ENCODE peak calls at places on chromosomes 11 and 22, in six cellular contexts. One of them, this sample, is unnamed.

GRCh38 chr11:44766112-44766971 is 39.6 kb downstream of the TSPAN18 start:
- DNase-seq in naive thymus-derived CD4-positive, alpha-beta T cell: no peak
- DNase-seq in pancreas: peak; percentile 29
- DNase-seq in esophagus squamous epithelium: no peak
- DNase-seq in tibial artery: peak; percentile 85
- DNase-seq in breast epithelium: no peak
- DNase-seq in this sample: no peak

GRCh38 chr11:937853-938261 is 12.2 kb downstream of the AP2A2 start:
- DNase-seq in esophagus squamous epithelium: no peak
- DNase-seq in pancreas: no peak
- DNase-seq in naive thymus-derived CD4-positive, alpha-beta T cell: no peak
- DNase-seq in tibial artery: no peak
- DNase-seq in breast epithelium: no peak
- DNase-seq in this sample: no peak

GRCh38 chr11:61712301-61712700 is 32.1 kb downstream of the DAGLA start:
- DNase-seq in esophagus squamous epithelium: no peak
- DNase-seq in tibial artery: no peak
- DNase-seq in breast epithelium: no peak
- DNase-seq in naive thymus-derived CD4-positive, alpha-beta T cell: no peak
- DNase-seq in pancreas: no peak
- DNase-seq in this sample: no peak

GRCh38 chr11:16454284-16454683 is 97.9 kb upstream of the SOX6 start:
- DNase-seq in esophagus squamous epithelium: no peak
- DNase-seq in tibial artery: no peak
- DNase-seq in breast epithelium: no peak
- DNase-seq in pancreas: no peak
- DNase-seq in naive thymus-derived CD4-positive, alpha-beta T cell: no peak
- DNase-seq in this sample: no peak

GRCh38 chr11:36349345-36350136 is 53.5 kb downstream of the PRR5L start:
- DNase-seq in tibial artery: no peak
- DNase-seq in pancreas: no peak
- DNase-seq in naive thymus-derived CD4-positive, alpha-beta T cell: no peak
- DNase-seq in esophagus squamous epithelium: no peak
- DNase-seq in breast epithelium: no peak
- DNase-seq in this sample: no peak

GRCh38 chr11:44559207-44559943 is 6.1 kb upstream of the CD82 start:
- DNase-seq in tibial artery: no peak
- DNase-seq in breast epithelium: no peak
- DNase-seq in esophagus squamous epithelium: no peak
- DNase-seq in naive thymus-derived CD4-positive, alpha-beta T cell: no peak
- DNase-seq in pancreas: no peak
- DNase-seq in this sample: no peak

GRCh38 chr11:47950396-47950795 is 30.0 kb upstream of the PTPRJ start:
- DNase-seq in breast epithelium: no peak
- DNase-seq in esophagus squamous epithelium: no peak
- DNase-seq in naive thymus-derived CD4-positive, alpha-beta T cell: peak; percentile 80
- DNase-seq in tibial artery: no peak
- DNase-seq in pancreas: no peak
- DNase-seq in this sample: no peak

GRCh38 chr22:40238425-40239344 is 61.0 kb downstream of the TNRC6B start:
- DNase-seq in esophagus squamous epithelium: no peak
- DNase-seq in naive thymus-derived CD4-positive, alpha-beta T cell: no peak
- DNase-seq in tibial artery: peak; percentile 76
- DNase-seq in breast epithelium: no peak
- DNase-seq in pancreas: no peak
- DNase-seq in this sample: no peak

GRCh38 chr11:60791534-60791933 is 6.4 kb downstream of the MS4A10 start:
- DNase-seq in esophagus squamous epithelium: no peak
- DNase-seq in pancreas: no peak
- DNase-seq in naive thymus-derived CD4-positive, alpha-beta T cell: no peak
- DNase-seq in breast epithelium: no peak
- DNase-seq in tibial artery: no peak
- DNase-seq in this sample: no peak

GRCh38 chr11:9821008-9821752 is 157.3 kb downstream of the SWAP70 start:
- DNase-seq in naive thymus-derived CD4-positive, alpha-beta T cell: no peak
- DNase-seq in breast epithelium: no peak
- DNase-seq in esophagus squamous epithelium: no peak
- DNase-seq in pancreas: no peak
- DNase-seq in tibial artery: no peak
- DNase-seq in this sample: no peak

GRCh38 chr11:61172888-61173287 is 11.7 kb upstream of the VPS37C start:
- DNase-seq in pancreas: no peak
- DNase-seq in tibial artery: no peak
- DNase-seq in breast epithelium: no peak
- DNase-seq in esophagus squamous epithelium: no peak
- DNase-seq in naive thymus-derived CD4-positive, alpha-beta T cell: no peak
- DNase-seq in this sample: no peak

DNA sequence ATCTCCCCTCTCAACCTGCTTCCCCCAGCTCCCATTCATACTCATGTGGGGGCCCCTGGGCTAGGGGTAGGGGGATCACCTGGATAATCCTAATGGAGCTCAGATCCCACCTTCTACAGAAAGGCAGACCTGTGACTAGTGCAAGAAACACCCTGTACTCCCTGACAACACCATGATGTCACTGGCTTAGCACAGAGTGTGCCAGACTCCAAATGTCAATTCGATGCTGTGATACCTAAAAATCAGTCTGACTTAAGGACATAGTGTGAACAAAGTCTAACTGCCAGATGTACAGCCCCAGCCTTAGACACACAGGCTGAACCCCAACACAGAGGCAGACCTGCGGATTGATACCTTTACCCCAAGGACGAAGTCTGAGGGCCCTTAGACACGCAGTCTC is 8.6 kb downstream of the ABCC8 start:
- DNase-seq in naive thymus-derived CD4-positive, alpha-beta T cell: no peak
- DNase-seq in breast epithelium: no peak
- DNase-seq in esophagus squamous epithelium: no peak
- DNase-seq in pancreas: no peak
- DNase-seq in tibial artery: no peak
- DNase-seq in this sample: no peak
- H3K4me3 ChIP-seq in naive thymus-derived CD4-positive, alpha-beta T cell: no peak overlapping the region
- H3K4me3 ChIP-seq in breast epithelium: no peak overlapping the region
- H3K4me3 ChIP-seq in esophagus squamous epithelium: no peak overlapping the region
- H3K4me3 ChIP-seq in pancreas: no peak overlapping the region
- H3K4me3 ChIP-seq in tibial artery: no peak overlapping the region
- H3K4me3 ChIP-seq in this sample: no peak overlapping the region

DNA sequence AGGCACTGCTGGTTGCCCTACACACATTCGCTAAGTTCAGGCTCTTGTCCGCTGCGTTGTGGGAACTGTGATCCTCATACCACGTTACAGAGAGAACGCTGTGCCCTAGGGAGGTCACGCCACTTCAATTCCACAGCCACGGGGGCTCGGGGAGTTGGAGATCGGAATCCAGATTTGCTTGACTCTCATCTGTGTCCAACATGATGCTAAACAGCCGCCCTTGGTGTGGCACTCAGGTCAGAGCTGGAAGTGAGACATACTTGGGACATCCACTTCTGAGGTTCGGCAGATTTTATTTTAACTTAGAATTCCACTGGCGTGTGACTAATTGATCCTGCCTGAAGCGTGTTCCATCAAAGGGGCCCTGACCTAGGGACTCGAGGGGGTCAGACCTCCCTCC is 41.7 kb downstream of the RIBC2 start:
- DNase-seq in naive thymus-derived CD4-positive, alpha-beta T cell: no peak
- DNase-seq in esophagus squamous epithelium: no peak
- DNase-seq in breast epithelium: no peak
- DNase-seq in tibial artery: no peak
- DNase-seq in pancreas: no peak
- DNase-seq in this sample: no peak
- H3K4me1 ChIP-seq in naive thymus-derived CD4-positive, alpha-beta T cell: no peaks in the 10 kb centered on the region
- H3K4me1 ChIP-seq in esophagus squamous epithelium: no peaks in the 10 kb centered on the region
- H3K4me1 ChIP-seq in breast epithelium: peaks cover 5% of the 10 kb centered on the region
- H3K4me1 ChIP-seq in tibial artery: no peaks in the 10 kb centered on the region
- H3K4me1 ChIP-seq in pancreas: no peaks in the 10 kb centered on the region
- H3K4me1 ChIP-seq in this sample: peaks cover 2% of the 10 kb centered on the region

GRCh38 chr11:115222863-115223530 is 281.2 kb downstream of the CADM1 start:
- DNase-seq in breast epithelium: no peak
- DNase-seq in pancreas: no peak
- DNase-seq in naive thymus-derived CD4-positive, alpha-beta T cell: no peak
- DNase-seq in tibial artery: no peak
- DNase-seq in esophagus squamous epithelium: no peak
- DNase-seq in this sample: no peak
- H3K4me3 ChIP-seq in breast epithelium: no peak overlapping the region
- H3K4me3 ChIP-seq in pancreas: no peak overlapping the region
- H3K4me3 ChIP-seq in naive thymus-derived CD4-positive, alpha-beta T cell: no peak overlapping the region
- H3K4me3 ChIP-seq in tibial artery: no peak overlapping the region
- H3K4me3 ChIP-seq in esophagus squamous epithelium: no peak overlapping the region
- H3K4me3 ChIP-seq in this sample: no peak overlapping the region

DNA sequence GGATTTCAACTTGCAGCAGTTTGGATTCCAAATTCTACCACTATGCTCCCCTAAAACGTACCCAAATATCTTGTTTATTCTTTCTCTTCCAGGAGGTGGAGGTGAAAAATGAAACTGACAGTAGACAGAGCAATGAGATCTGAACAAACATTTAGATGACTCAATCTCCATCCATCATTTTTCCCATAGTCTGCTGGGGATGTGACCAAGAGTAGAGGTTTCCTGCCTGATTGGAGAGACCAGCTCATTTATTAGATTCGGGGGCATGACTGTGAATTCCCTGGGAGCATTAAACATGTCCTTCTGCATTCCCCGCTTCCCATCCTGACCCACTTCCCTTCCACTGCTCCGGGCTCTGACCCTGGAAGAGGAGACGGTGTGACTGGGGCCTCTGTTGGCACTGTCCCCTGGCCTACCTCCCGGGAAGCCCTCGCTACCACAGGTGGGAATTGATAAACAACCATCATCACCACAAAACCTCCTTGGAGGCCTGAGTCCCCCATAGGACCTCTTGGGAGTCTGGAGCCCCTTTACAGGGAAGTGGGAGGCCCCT is 20.3 kb downstream of the DKK3 start:
- DNase-seq in pancreas: no peak
- DNase-seq in esophagus squamous epithelium: no peak
- DNase-seq in breast epithelium: no peak
- DNase-seq in naive thymus-derived CD4-positive, alpha-beta T cell: no peak
- DNase-seq in tibial artery: no peak
- DNase-seq in this sample: no peak
- H3K4me1 ChIP-seq in pancreas: no peaks in the 10 kb centered on the region
- H3K4me1 ChIP-seq in esophagus squamous epithelium: no peaks in the 10 kb centered on the region
- H3K4me1 ChIP-seq in breast epithelium: no peaks in the 10 kb centered on the region
- H3K4me1 ChIP-seq in naive thymus-derived CD4-positive, alpha-beta T cell: no peaks in the 10 kb centered on the region
- H3K4me1 ChIP-seq in tibial artery: no peaks in the 10 kb centered on the region
- H3K4me1 ChIP-seq in this sample: peaks cover 13% of the 10 kb centered on the region

GRCh38 chr22:19143212-19143611 is 1.2 kb downstream of the ESS2 start:
- DNase-seq in esophagus squamous epithelium: no peak
- DNase-seq in tibial artery: no peak
- DNase-seq in pancreas: no peak
- DNase-seq in breast epithelium: no peak
- DNase-seq in naive thymus-derived CD4-positive, alpha-beta T cell: no peak
- DNase-seq in this sample: no peak
- H3K4me3 ChIP-seq in esophagus squamous epithelium: no peak overlapping the region
- H3K4me3 ChIP-seq in tibial artery: no peak overlapping the region
- H3K4me3 ChIP-seq in pancreas: no peak overlapping the region
- H3K4me3 ChIP-seq in breast epithelium: no peak overlapping the region
- H3K4me3 ChIP-seq in naive thymus-derived CD4-positive, alpha-beta T cell: no peak overlapping the region
- H3K4me3 ChIP-seq in this sample: no peak overlapping the region

GRCh38 chr11:12216542-12217422 is 106.4 kb downstream of the MICAL2 start:
- DNase-seq in tibial artery: no peak
- DNase-seq in naive thymus-derived CD4-positive, alpha-beta T cell: no peak
- DNase-seq in breast epithelium: no peak
- DNase-seq in esophagus squamous epithelium: no peak
- DNase-seq in pancreas: no peak
- DNase-seq in this sample: no peak

GRCh38 chr11:12220305-12220704 is 109.9 kb downstream of the MICAL2 start:
- DNase-seq in pancreas: peak; percentile 62
- DNase-seq in esophagus squamous epithelium: no peak
- DNase-seq in naive thymus-derived CD4-positive, alpha-beta T cell: no peak
- DNase-seq in breast epithelium: no peak
- DNase-seq in tibial artery: peak; percentile 91
- DNase-seq in this sample: no peak

GRCh38 chr11:12217879-12218278 is 107.5 kb downstream of the MICAL2 start:
- DNase-seq in pancreas: no peak
- DNase-seq in esophagus squamous epithelium: no peak
- DNase-seq in breast epithelium: no peak
- DNase-seq in naive thymus-derived CD4-positive, alpha-beta T cell: no peak
- DNase-seq in tibial artery: no peak
- DNase-seq in this sample: no peak

GRCh38 chr11:12219732-12220131 is 109.3 kb downstream of the MICAL2 start:
- DNase-seq in breast epithelium: no peak
- DNase-seq in esophagus squamous epithelium: no peak
- DNase-seq in pancreas: no peak
- DNase-seq in naive thymus-derived CD4-positive, alpha-beta T cell: no peak
- DNase-seq in tibial artery: no peak
- DNase-seq in this sample: no peak

GRCh38 chr11:12218909-12219308 is 108.5 kb downstream of the MICAL2 start:
- DNase-seq in naive thymus-derived CD4-positive, alpha-beta T cell: no peak
- DNase-seq in breast epithelium: no peak
- DNase-seq in esophagus squamous epithelium: no peak
- DNase-seq in tibial artery: no peak
- DNase-seq in pancreas: peak; percentile 77
- DNase-seq in this sample: no peak
- H3K4me1 ChIP-seq in naive thymus-derived CD4-positive, alpha-beta T cell: peaks cover 45% of the 10 kb centered on the region
- H3K4me1 ChIP-seq in breast epithelium: peaks cover 7% of the 10 kb centered on the region
- H3K4me1 ChIP-seq in esophagus squamous epithelium: peaks cover 12% of the 10 kb centered on the region
- H3K4me1 ChIP-seq in tibial artery: peaks cover 5% of the 10 kb centered on the region
- H3K4me1 ChIP-seq in pancreas: peaks cover 45% of the 10 kb centered on the region
- H3K4me1 ChIP-seq in this sample: peaks cover 15% of the 10 kb centered on the region

DNA sequence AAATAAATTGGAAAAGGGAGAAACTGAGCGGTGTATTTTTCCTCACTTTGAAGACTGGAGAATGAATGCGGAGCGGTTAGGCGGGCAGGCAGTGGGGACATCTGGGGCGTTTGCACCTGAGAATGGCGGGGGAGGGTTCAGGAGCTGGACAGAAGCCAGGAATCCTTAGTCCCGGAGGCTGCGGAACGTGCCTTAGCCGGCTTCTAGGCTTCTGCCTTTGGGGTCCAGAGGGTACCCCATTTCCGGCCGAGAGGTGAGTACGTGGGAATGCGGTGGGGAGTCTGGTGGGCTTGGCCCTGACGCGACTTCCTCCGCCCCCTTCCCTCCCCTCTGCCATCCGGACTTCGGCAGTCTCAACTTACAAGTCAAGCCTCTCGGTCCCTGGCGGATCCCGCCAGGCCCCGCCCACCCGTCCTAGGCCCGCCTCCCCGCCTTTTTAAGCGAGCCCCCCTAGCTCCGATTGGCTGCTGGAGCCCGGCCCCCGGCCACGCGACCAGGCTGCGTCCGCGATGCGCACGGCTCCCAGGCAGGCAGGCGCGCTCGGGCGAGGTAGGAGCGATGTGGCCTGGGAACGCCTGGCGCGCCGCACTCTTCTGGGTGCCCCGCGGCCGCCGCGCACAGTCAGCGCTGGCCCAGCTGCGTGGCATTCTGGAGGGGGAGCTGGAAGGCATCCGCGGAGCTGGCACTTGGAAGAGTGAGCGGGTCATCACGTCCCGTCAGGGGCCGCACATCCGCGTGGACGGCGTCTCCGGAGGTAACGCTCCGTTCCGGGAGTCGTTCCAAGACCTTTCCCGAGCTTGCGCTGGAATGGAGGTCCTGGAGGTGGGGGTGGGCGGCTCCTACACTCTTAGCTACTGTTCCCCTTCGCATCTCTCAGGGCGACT is at the start of gene GCAT:
- DNase-seq in naive thymus-derived CD4-positive, alpha-beta T cell: peak; percentile 70
- DNase-seq in breast epithelium: peak; percentile 97
- DNase-seq in esophagus squamous epithelium: peak; percentile 62
- DNase-seq in pancreas: peak; percentile 97
- DNase-seq in tibial artery: peak; percentile 98
- DNase-seq in this sample: peak; percentile 96
- H3K4me3 ChIP-seq in naive thymus-derived CD4-positive, alpha-beta T cell: peak within 1 kb of the TSS; percentile 58
- H3K4me3 ChIP-seq in breast epithelium: peak within 1 kb of the TSS; percentile 58
- H3K4me3 ChIP-seq in esophagus squamous epithelium: peak within 1 kb of the TSS; percentile 51
- H3K4me3 ChIP-seq in pancreas: peak within 1 kb of the TSS; percentile 40
- H3K4me3 ChIP-seq in tibial artery: peak within 1 kb of the TSS; percentile 60
- H3K4me3 ChIP-seq in this sample: peak within 1 kb of the TSS; percentile 39

GRCh38 chr11:13333456-13333957 is 55.9 kb downstream of the BMAL1 start:
- DNase-seq in tibial artery: no peak
- DNase-seq in pancreas: peak; percentile 32
- DNase-seq in breast epithelium: no peak
- DNase-seq in naive thymus-derived CD4-positive, alpha-beta T cell: no peak
- DNase-seq in esophagus squamous epithelium: no peak
- DNase-seq in this sample: no peak
- H3K4me1 ChIP-seq in tibial artery: no peaks in the 10 kb centered on the region
- H3K4me1 ChIP-seq in pancreas: peaks cover 8% of the 10 kb centered on the region
- H3K4me1 ChIP-seq in breast epithelium: peaks cover 2% of the 10 kb centered on the region
- H3K4me1 ChIP-seq in naive thymus-derived CD4-positive, alpha-beta T cell: peaks cover 10% of the 10 kb centered on the region
- H3K4me1 ChIP-seq in esophagus squamous epithelium: peaks cover 23% of the 10 kb centered on the region
- H3K4me1 ChIP-seq in this sample: peaks cover 9% of the 10 kb centered on the region